ENCODE peak calls at places on chromosomes 16 and 17, in ten cellular contexts. H, Y, T, U, K, N, D, A, B and X are unnamed samples.

GRCh38 chr16:83400234-83400633 is 407.5 kb upstream of the HSBP1 start:
- DNase-seq in Y (no peak), B (peak), N (no peak), H (no peak), K (no peak), A (no peak), T (peak), U (no peak), D (no peak), X (no peak)

GRCh38 chr17:9644910-9645751 is at the start of gene USP43:
- DNase-seq in A (peak), U (peak), N (no peak), T (peak), D (no peak), K (peak), H (no peak), B (no peak), Y (no peak), X (peak)

GRCh38 chr16:21638573-21638975 is 13.8 kb downstream of the IGSF6 start:
- DNase-seq in A (no peak), B (peak), N (no peak), H (peak), K (no peak), Y (no peak), D (no peak), T (no peak), U (no peak), X (no peak)

GRCh38 chr17:35801583-35802224 is 6.3 kb upstream of the MMP28 start:
- DNase-seq in K (no peak), T (no peak), Y (peak), A (peak), N (no peak), U (peak), B (peak), D (no peak), H (peak), X (no peak)

GRCh38 chr17:8186787-8187516 is 3.0 kb downstream of the BORCS6 start:
- DNase-seq in B (peak), T (peak), A (peak), K (peak), U (peak), Y (peak), H (peak), N (peak), D (peak), X (peak)

GRCh38 chr17:64428406-64428805 is 20.5 kb upstream of the MILR1 start:
- DNase-seq in U (no peak), D (no peak), B (no peak), Y (no peak), K (no peak), H (no peak), N (no peak), T (no peak), A (no peak), X (no peak)

GRCh38 chr17:20989991-20990855 is 52.6 kb downstream of the USP22 start:
- DNase-seq in H (no peak), D (no peak), U (peak), Y (no peak), K (no peak), A (no peak), N (no peak), T (no peak), B (no peak), X (no peak)

GRCh38 chr16:86716649-86717048 is 138.3 kb downstream of the FOXL1 start:
- DNase-seq in B (no peak), A (no peak), K (no peak), Y (no peak), D (no peak), T (no peak), N (no peak), H (no peak), U (peak), X (no peak)

GRCh38 chr17:81116704-81117103 is 48.6 kb upstream of the PVALEF start:
- DNase-seq in T (no peak), A (no peak), H (no peak), D (no peak), K (no peak), Y (no peak), U (no peak), N (no peak), B (no peak), X (no peak)

GRCh38 chr17:48927978-48928716 is 16.5 kb downstream of the SNF8 start:
- DNase-seq in A (no peak), K (no peak), H (no peak), N (no peak), U (no peak), T (no peak), B (no peak), Y (no peak), D (no peak), X (no peak)

GRCh38 chr16:88195911-88196465 is 186.8 kb upstream of the ZNF469 start:
- DNase-seq in B (no peak), U (no peak), Y (no peak), H (no peak), K (no peak), T (no peak), D (no peak), N (no peak), A (no peak), X (no peak)

GRCh38 chr17:82376042-82376730 is 4.6 kb downstream of the UTS2R start:
- DNase-seq in T (no peak), D (no peak), N (no peak), H (no peak), A (no peak), B (no peak), Y (no peak), K (no peak), U (no peak), X (no peak)

GRCh38 chr17:4573682-4574081 is 10.6 kb upstream of the SMTNL2 start:
- DNase-seq in N (no peak), B (no peak), T (no peak), D (no peak), A (no peak), H (no peak), U (peak), K (no peak), Y (peak), X (no peak)

GRCh38 chr17:31425646-31426045 is 34.2 kb downstream of the RAB11FIP4 start:
- DNase-seq in K (peak), H (no peak), D (no peak), U (no peak), B (no peak), Y (peak), T (no peak), A (no peak), N (no peak), X (no peak)

GRCh38 chr16:19601083-19601976 is 45.8 kb downstream of the VPS35L start:
- DNase-seq in Y (no peak), H (no peak), T (no peak), B (peak), D (peak), K (peak), A (peak), U (no peak), N (peak), X (no peak)

GRCh38 chr17:40124279-40125141 is 2.7 kb downstream of the MSL1 start:
- DNase-seq in Y (no peak), B (peak), H (peak), U (no peak), K (no peak), A (peak), T (no peak), D (no peak), N (no peak), X (no peak)

GRCh38 chr16:49280022-49280741 is 1.5 kb downstream of the CBLN1 start:
- DNase-seq in H (no peak), N (no peak), K (peak), Y (no peak), U (no peak), T (no peak), B (no peak), D (no peak), A (no peak), X (peak)

GRCh38 chr16:83966153-83966696 is 1.8 kb upstream of the NECAB2 start:
- DNase-seq in B (no peak), T (no peak), Y (no peak), N (no peak), D (no peak), U (no peak), K (no peak), A (no peak), H (no peak), X (no peak)

GRCh38 chr17:2837147-2837561 is 40.9 kb downstream of the RAP1GAP2 start:
- DNase-seq in T (no peak), H (no peak), Y (no peak), U (no peak), D (no peak), N (no peak), K (no peak), A (no peak), B (no peak), X (no peak)

GRCh38 chr17:81043725-81044427 is 8.9 kb downstream of the BAIAP2 start:
- DNase-seq in B (no peak), A (no peak), H (peak), U (peak), D (peak), N (no peak), Y (peak), T (peak), K (peak), X (no peak)

GRCh38 chr16:64823676-64824075 is 298.2 kb downstream of the CDH11 start:
- DNase-seq in N (no peak), Y (no peak), A (no peak), K (no peak), H (no peak), B (no peak), T (no peak), D (no peak), U (no peak), X (no peak)

GRCh38 chr17:348692-349425 is 3.7 kb downstream of the RPH3AL start:
- DNase-seq in Y (no peak), A (peak), U (no peak), K (no peak), H (no peak), B (no peak), N (no peak), D (no peak), T (peak), X (no peak)

GRCh38 chr17:40377832-40378231 is 13.3 kb upstream of the GJD3 start:
- DNase-seq in B (no peak), K (no peak), H (no peak), U (no peak), N (no peak), Y (no peak), T (no peak), A (no peak), D (no peak), X (no peak)

GRCh38 chr17:15321556-15322250 is 19.7 kb downstream of the TEKT3 start:
- DNase-seq in D (no peak), T (no peak), K (no peak), Y (no peak), N (no peak), U (no peak), H (peak), B (peak), A (no peak), X (no peak)

GRCh38 chr17:27824745-27825144 is 24.4 kb upstream of the NOS2 start:
- DNase-seq in Y (no peak), K (no peak), D (no peak), B (no peak), H (no peak), N (no peak), T (no peak), U (no peak), A (peak), X (no peak)

GRCh38 chr16:74999208-74999682 is 421 bp downstream of the ZNRF1 start:
- DNase-seq in A (peak), B (peak), K (no peak), Y (peak), T (no peak), U (no peak), H (no peak), N (no peak), D (no peak), X (peak)

GRCh38 chr17:37388266-37388665 is 12.5 kb downstream of the C17orf78 start:
- DNase-seq in T (no peak), H (peak), U (no peak), B (peak), A (no peak), D (no peak), K (no peak), N (no peak), Y (no peak), X (no peak)

GRCh38 chr16:88013766-88014165 is 62.5 kb downstream of the BANP start:
- DNase-seq in N (no peak), H (no peak), U (no peak), Y (no peak), A (peak), B (no peak), D (no peak), K (no peak), T (no peak), X (no peak)

GRCh38 chr17:83053021-83053778 is 26.2 kb upstream of the METRNL start:
- DNase-seq in B (no peak), N (no peak), U (no peak), T (no peak), H (peak), Y (no peak), K (no peak), D (no peak), A (peak), X (no peak)

GRCh38 chr17:39804839-39805238 is 59.3 kb downstream of the IKZF3 start:
- DNase-seq in N (no peak), Y (no peak), H (no peak), T (no peak), A (no peak), K (no peak), D (no peak), B (no peak), U (no peak), X (no peak)

GRCh38 chr16:56931769-56932587 is at the start of gene HERPUD1:
- DNase-seq in A (peak), H (peak), U (peak), T (peak), N (peak), D (peak), B (peak), K (peak), Y (peak), X (peak)
- TF ChIP-seq CTCF in A (no peak), H (no peak), U (peak), T (no peak), N (peak), D (no peak), B (peak), K (no peak), Y (no peak), X (peak)

GRCh38 chr17:18364166-18364565 is 816 bp upstream of the SHMT1 start:
- DNase-seq in B (no peak), N (no peak), A (no peak), K (no peak), D (no peak), U (no peak), T (no peak), Y (no peak), H (no peak), X (no peak)

GRCh38 chr17:18361837-18362380 is 1.4 kb downstream of the SHMT1 start:
- DNase-seq in D (no peak), A (no peak), U (no peak), B (no peak), T (no peak), N (no peak), K (no peak), H (no peak), Y (no peak), X (no peak)

GRCh38 chr17:18360518-18360917 is 2.8 kb downstream of the SHMT1 start:
- DNase-seq in B (no peak), A (no peak), K (no peak), N (no peak), Y (no peak), H (no peak), D (no peak), U (no peak), T (no peak), X (no peak)

GRCh38 chr17:18363021-18363941 is at the start of gene SHMT1:
- DNase-seq in K (peak), N (peak), U (peak), A (peak), Y (peak), T (peak), B (peak), D (peak), H (peak), X (peak)

DNA sequence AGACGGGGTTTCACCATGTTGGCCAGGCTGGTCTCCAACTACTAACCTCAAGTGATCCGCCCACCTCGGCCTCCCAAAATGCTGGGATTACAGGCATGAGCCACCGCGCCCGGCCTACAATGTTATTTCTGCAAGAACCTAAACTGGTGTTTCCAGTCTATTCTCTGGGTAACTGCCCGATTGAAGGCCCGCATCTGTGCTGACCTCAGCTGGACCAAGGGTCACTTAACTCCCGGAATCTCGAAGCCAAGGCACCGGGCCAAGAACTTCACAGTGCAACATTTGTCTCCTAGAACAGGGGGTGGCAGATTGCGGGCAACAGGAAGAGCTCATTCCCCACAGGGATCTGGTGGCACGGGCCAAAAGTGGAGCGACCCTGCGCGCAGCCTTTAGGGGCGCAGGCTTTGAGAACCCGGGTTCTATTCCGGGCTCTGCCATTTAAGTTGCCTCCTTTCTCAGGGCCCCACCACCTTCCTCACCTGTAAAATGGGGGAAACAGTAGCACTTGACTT is 785 bp downstream of the SHMT1 start:
- DNase-seq in H (peak), B (peak), A (peak), K (peak), U (peak), T (peak), Y (peak), N (no peak), D (peak), X (no peak)
- TF ChIP-seq CTCF in H (no peak), B (no peak), A (no peak), K (no peak), U (no peak), T (no peak), Y (no peak), N (no peak), D (no peak), X (peak)

DNA sequence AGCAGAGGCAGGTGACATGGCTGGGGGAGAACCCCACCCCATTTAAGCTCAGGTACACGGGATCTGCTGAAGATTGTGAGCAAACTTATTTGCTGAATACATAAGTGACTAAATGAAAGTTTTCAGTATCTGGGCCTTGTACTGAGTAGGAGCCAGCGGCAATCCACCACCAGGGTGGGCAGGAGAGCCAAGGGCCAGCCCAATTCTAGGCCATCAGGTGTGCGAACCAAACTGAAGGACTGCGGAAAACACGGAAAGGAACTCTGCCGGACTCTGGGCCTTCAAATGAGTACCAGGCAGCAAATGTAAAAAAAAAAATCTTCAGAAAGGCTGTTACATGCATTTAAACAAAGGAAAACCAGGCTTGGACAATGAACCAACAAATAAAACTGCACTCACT is 19.7 kb downstream of the ARHGAP17 start:
- DNase-seq in Y (no peak), N (no peak), B (no peak), U (no peak), D (no peak), K (no peak), A (no peak), H (no peak), T (no peak), X (no peak)
- TF ChIP-seq CTCF in Y (no peak), N (no peak), B (peak), U (no peak), D (no peak), K (no peak), A (no peak), H (no peak), T (no peak), X (peak)

GRCh38 chr17:34436607-34437006 is 73.6 kb upstream of the CCL1 start:
- DNase-seq in K (no peak), T (no peak), B (no peak), A (no peak), N (no peak), H (no peak), D (no peak), Y (no peak), U (no peak), X (no peak)
- TF ChIP-seq CTCF in K (no peak), T (no peak), B (no peak), A (no peak), N (no peak), H (no peak), D (no peak), Y (no peak), U (no peak), X (no peak)

GRCh38 chr16:78048319-78048718 is 26.0 kb downstream of the CLEC3A start:
- DNase-seq in B (no peak), T (no peak), D (no peak), A (no peak), K (no peak), H (no peak), Y (no peak), N (no peak), U (no peak), X (no peak)

GRCh38 chr16:78040396-78040795 is 18.0 kb downstream of the CLEC3A start:
- DNase-seq in T (no peak), A (no peak), H (no peak), N (no peak), K (no peak), D (no peak), B (no peak), Y (no peak), U (no peak), X (no peak)

DNA sequence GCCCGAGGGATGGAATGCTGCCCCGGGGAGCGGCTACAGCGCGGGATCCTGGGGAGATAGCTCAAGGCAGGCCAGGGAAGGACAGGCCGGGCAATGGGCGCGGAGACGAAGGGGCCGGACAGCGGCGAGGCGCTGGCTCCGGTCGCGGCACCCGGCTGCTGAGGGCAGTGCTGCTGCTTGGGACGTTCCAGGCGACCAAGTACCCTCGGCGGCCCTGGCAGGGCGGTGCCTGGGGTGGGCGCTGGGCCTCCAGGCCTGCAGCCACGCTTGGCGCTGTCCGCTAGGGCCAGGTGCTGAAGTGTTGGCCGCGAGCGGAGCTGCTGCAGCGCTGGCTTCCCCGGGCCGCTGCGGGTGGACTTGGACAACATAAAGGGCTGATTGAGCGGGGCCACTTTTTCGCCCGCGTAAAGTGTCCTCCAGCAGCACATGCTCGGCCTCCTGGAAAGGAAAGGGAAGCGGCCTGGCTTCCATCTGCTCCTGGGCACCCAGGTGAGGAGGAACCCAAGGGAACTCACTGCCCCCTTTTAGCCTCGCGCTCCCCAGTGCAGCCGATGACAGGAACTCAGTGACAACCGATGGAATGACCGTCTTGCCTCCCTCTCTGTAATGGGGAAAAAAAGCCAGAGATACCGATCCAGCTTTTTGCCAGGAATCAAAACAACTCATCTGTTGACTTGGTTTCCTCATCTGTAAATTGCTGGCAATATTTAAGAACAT is 23.7 kb downstream of the CLEC3A start:
- DNase-seq in Y (peak), T (peak), K (peak), U (no peak), N (no peak), A (peak), H (peak), D (peak), B (peak), X (peak)
- TF ChIP-seq CTCF in Y (no peak), T (no peak), K (no peak), U (no peak), N (no peak), A (no peak), H (no peak), D (no peak), B (no peak), X (peak)

GRCh38 chr17:76797441-76797840 is 59.5 kb downstream of the MFSD11 start:
- DNase-seq in N (no peak), H (no peak), Y (no peak), T (no peak), D (no peak), B (no peak), K (no peak), A (no peak), U (no peak), X (no peak)

GRCh38 chr17:76792348-76792747 is 54.4 kb downstream of the MFSD11 start:
- DNase-seq in N (no peak), Y (no peak), U (no peak), D (no peak), K (no peak), H (no peak), A (no peak), B (no peak), T (no peak), X (no peak)

GRCh38 chr17:76791053-76791980 is 53.4 kb downstream of the MFSD11 start:
- DNase-seq in D (peak), K (no peak), A (no peak), U (no peak), H (peak), N (no peak), B (peak), T (no peak), Y (peak), X (no peak)

GRCh38 chr17:76796081-76796480 is 58.2 kb downstream of the MFSD11 start:
- DNase-seq in D (no peak), T (no peak), K (no peak), B (no peak), A (no peak), H (peak), U (no peak), Y (no peak), N (no peak), X (no peak)

DNA sequence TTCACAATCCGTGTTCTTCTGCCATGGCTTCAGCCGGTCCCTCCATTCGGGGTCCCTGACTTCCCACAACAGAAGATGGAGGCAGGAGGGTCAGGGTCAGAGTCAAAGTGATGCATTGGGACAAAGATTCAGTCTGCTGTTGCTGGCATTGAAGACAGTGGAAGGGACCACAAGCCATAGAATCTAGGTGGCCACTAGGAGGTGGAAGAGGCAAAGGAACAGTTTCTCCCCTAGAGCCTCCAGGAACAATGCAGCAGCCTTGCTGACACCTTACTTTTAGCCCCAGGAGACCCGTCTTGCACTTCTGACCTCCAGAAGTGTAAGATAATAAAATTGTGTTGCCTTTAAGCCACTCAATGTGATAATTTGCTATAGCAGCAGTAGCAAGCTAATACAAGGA is 55.9 kb downstream of the MFSD11 start:
- DNase-seq in A (no peak), Y (no peak), T (no peak), D (no peak), N (no peak), H (peak), K (no peak), B (peak), U (no peak), X (no peak)
- TF ChIP-seq CTCF in A (no peak), Y (no peak), T (no peak), D (peak), N (no peak), H (peak), K (no peak), B (peak), U (no peak), X (peak)